ENCODE peak calls at places on chromosomes 7 and 10, in five cellular contexts. R, D, Y, H and P are unnamed samples.

GRCh38 chr10:122997864-122998263 is 10.7 kb downstream of the IKZF5 start:
- DNase-seq in R (no peak), D (no peak), Y (no peak), H (no peak), P (no peak)

GRCh38 chr7:142459557-142459963 is 201.7 kb upstream of the PRSS58 start:
- DNase-seq in R (no peak), D (no peak), Y (no peak), H (peak), P (peak)

GRCh38 chr10:103765981-103766380 is 89.4 kb downstream of the SH3PXD2A start:
- DNase-seq in R (peak), D (no peak), Y (peak), H (no peak), P (peak)

GRCh38 chr7:75575488-75576112 is 83.5 kb downstream of the SPDYE5 start:
- DNase-seq in R (no peak), D (no peak), Y (no peak), H (peak), P (peak)

GRCh38 chr7:125059861-125060456 is 130.3 kb upstream of the POT1 start:
- DNase-seq in R (no peak), D (no peak), Y (no peak), H (peak), P (peak)

GRCh38 chr10:124217906-124218769 is 124.7 kb upstream of the CHST15 start:
- DNase-seq in R (no peak), D (no peak), Y (no peak), H (no peak), P (no peak)

GRCh38 chr10:71999360-72000072 is 35.3 kb downstream of the CHST3 start:
- DNase-seq in R (peak), D (peak), Y (peak), H (peak), P (peak)

GRCh38 chr7:32658034-32658944 is 163.0 kb downstream of the AVL9 start:
- DNase-seq in R (no peak), D (no peak), Y (no peak), H (peak), P (no peak)

GRCh38 chr7:40057292-40057691 is 77.1 kb downstream of the MPLKIP start:
- DNase-seq in R (no peak), D (no peak), Y (no peak), H (peak), P (peak)

GRCh38 chr7:25388681-25389080 is 160.4 kb upstream of the NPVF start:
- DNase-seq in R (no peak), D (no peak), Y (no peak), H (no peak), P (no peak)

GRCh38 chr7:135490783-135491182 is 19.1 kb downstream of the CNOT4 start:
- DNase-seq in R (no peak), D (no peak), Y (no peak), H (peak), P (no peak)

GRCh38 chr7:100546868-100547800 is 8.1 kb downstream of the AGFG2 start:
- DNase-seq in R (no peak), D (no peak), Y (no peak), H (no peak), P (no peak)

GRCh38 chr7:44220046-44220720 is 19.4 kb downstream of the YKT6 start:
- DNase-seq in R (peak), D (no peak), Y (peak), H (no peak), P (no peak)

GRCh38 chr7:24920702-24921679 is 59.0 kb downstream of the OSBPL3 start:
- DNase-seq in R (no peak), D (no peak), Y (no peak), H (no peak), P (no peak)

GRCh38 chr7:37100735-37101331 is 347.8 kb downstream of the ELMO1 start:
- DNase-seq in R (no peak), D (no peak), Y (no peak), H (no peak), P (no peak)

GRCh38 chr7:143387156-143387975 is 6.2 kb downstream of the ZYX start:
- DNase-seq in R (no peak), D (no peak), Y (no peak), H (no peak), P (no peak)

GRCh38 chr10:111973826-111974225 is 209.7 kb downstream of the GPAM start:
- DNase-seq in R (no peak), D (no peak), Y (no peak), H (no peak), P (no peak)

GRCh38 chr7:24882989-24883631 is 96.9 kb downstream of the OSBPL3 start:
- DNase-seq in R (no peak), D (peak), Y (no peak), H (peak), P (peak)

GRCh38 chr10:954396-954795 is 22.9 kb upstream of the LARP4B start:
- DNase-seq in R (no peak), D (no peak), Y (no peak), H (no peak), P (no peak)

GRCh38 chr10:125008689-125009579 is 67.0 kb downstream of the ZRANB1 start:
- DNase-seq in R (peak), D (no peak), Y (peak), H (no peak), P (no peak)

GRCh38 chr7:81299272-81299671 is 380.4 kb upstream of the SEMA3C start:
- DNase-seq in R (no peak), D (no peak), Y (no peak), H (peak), P (peak)

GRCh38 chr10:103466734-103467133 is 8.0 kb upstream of the CALHM1 start:
- DNase-seq in R (no peak), D (no peak), Y (no peak), H (no peak), P (no peak)

GRCh38 chr10:122199689-122200088 is 71.4 kb upstream of the BTBD16 start:
- DNase-seq in R (no peak), D (no peak), Y (no peak), H (no peak), P (no peak)

GRCh38 chr10:129031233-129032150 is 435.5 kb upstream of the MGMT start:
- DNase-seq in R (no peak), D (peak), Y (no peak), H (peak), P (no peak)

GRCh38 chr10:97124211-97124610 is 61.5 kb downstream of the SLIT1 start:
- DNase-seq in R (peak), D (no peak), Y (no peak), H (no peak), P (no peak)

GRCh38 chr10:75651452-75651851 is 220.0 kb downstream of the LRMDA start:
- DNase-seq in R (no peak), D (no peak), Y (no peak), H (peak), P (peak)

GRCh38 chr10:89352039-89352597 is 24.3 kb downstream of the IFIT3 start:
- DNase-seq in R (no peak), D (no peak), Y (no peak), H (peak), P (peak)

GRCh38 chr7:7969306-7970112 is 913 bp downstream of the GLCCI1 start:
- DNase-seq in R (peak), D (peak), Y (peak), H (no peak), P (no peak)

GRCh38 chr10:27153855-27154198 is 357 bp downstream of the YME1L1 start:
- DNase-seq in R (no peak), D (no peak), Y (no peak), H (peak), P (peak)

GRCh38 chr10:27153325-27153724 is 859 bp downstream of the YME1L1 start:
- DNase-seq in R (no peak), D (no peak), Y (no peak), H (no peak), P (no peak)

GRCh38 chr10:27158421-27158820 is 3.3 kb downstream of the MASTL start:
- DNase-seq in R (no peak), D (no peak), Y (no peak), H (peak), P (peak)

GRCh38 chr10:27155073-27155754 is at the start of gene MASTL:
- DNase-seq in R (peak), D (peak), Y (peak), H (peak), P (peak)

DNA sequence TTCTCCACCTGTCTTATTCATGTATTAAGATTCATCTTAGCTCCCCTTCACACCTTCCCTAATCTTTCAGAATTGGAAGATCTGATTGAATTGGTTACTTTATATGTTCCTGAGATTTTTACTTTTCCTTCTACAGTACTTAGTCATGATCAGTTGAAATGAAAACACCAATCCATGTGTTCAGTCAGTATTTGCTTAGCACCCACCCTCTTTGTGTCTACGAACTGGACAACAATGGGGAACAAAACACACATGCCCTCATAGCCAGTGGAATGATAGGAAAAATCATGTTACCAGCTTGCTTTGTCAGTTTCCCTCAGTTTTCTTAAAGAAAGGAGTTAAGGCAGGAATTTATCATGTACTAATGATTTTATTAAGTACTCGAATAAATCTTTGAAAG is 2.0 kb downstream of the MASTL start:
- DNase-seq in R (no peak), D (no peak), Y (no peak), H (peak), P (peak)
- H3K4me3 ChIP-seq in R (no peak), D (no peak), Y (no peak), H (peak), P (peak)

GRCh38 chr10:10788761-10789160 is 228.9 kb upstream of the CELF2 start:
- DNase-seq in R (no peak), D (no peak), Y (no peak), H (peak), P (no peak)
- TF ChIP-seq CTCF in R (no peak), D (no peak), Y (no peak), H (no peak), P (no peak)

GRCh38 chr7:47326808-47327207 is 255.1 kb downstream of the TNS3 start:
- DNase-seq in R (no peak), D (peak), Y (no peak), H (peak), P (peak)

GRCh38 chr7:47328392-47329319 is 253.3 kb downstream of the TNS3 start:
- DNase-seq in R (no peak), D (no peak), Y (no peak), H (no peak), P (no peak)

GRCh38 chr7:47327306-47327697 is 254.6 kb downstream of the TNS3 start:
- DNase-seq in R (no peak), D (no peak), Y (no peak), H (peak), P (peak)

GRCh38 chr7:47329320-47329926 is 252.5 kb downstream of the TNS3 start:
- DNase-seq in R (peak), D (no peak), Y (no peak), H (no peak), P (no peak)

DNA sequence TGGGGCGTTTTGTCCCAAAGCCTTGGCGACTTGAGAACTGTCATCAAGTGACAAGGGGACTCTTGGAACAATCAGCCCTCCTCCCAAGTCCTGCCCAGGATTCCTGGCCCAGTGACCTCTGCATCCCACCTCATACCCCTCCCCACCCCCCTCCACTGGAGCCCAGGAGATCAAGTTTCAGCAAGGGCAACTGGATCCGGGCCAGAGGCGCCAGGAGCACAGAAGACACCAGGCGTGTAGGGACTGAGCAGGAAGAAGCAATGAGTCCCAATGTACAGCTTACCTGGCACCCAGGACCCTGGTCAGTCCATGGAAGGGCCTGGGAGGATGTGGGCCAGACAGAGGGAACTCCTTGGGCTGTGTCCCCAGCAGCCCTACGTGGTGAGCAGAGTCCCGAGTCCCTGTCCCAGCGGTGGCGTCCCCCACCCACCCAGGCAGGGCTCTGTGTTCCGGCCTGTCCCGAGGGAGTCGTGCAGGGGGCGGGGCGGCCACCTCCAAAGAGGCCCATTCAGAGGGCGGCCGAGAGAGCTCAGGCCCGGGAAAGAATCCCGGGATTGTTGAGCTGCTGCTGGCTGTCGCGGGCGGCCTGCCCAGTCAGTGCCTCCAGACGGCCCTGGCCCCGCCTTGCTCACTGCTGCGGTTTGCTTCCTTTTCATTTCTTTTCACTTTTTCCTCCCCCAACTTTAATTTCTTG is 254.1 kb downstream of the TNS3 start:
- DNase-seq in R (no peak), D (peak), Y (peak), H (peak), P (peak)
- H3K4me3 ChIP-seq in R (no peak), D (peak), Y (no peak), H (peak), P (peak)

DNA sequence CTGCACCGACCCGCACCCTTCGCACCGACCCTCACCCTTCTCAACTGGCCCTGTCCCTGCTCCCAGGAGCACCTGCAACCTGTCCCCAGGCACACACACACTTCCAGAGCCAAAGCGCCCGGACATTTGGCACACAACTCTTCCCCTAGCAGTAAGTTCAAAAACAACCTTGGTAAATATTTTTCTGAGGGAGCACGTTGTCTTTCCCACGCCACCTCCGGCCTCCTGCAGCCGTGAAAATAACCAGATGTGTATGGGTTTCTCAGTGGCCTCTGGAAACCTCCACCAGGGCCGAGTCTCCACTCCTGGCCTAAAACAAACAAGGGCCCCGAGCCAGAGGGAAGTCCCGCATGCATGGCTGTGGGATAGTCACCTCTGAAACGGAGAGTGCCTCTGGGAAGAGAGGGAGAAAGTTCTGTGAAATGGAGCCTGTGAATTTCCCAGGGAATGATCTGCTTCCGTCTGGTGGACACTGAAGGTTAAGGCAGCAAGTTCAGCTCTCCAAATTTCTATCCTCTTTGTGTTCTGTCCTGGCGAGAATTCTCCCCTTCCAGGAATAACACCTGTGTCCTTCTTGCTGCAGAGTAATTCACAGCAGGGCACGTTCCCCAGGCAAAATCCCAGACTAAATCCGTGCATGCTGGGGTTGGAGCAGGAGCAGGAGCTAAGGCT is 15.8 kb downstream of the PODXL start:
- DNase-seq in R (peak), D (no peak), Y (no peak), H (no peak), P (no peak)
- TF ChIP-seq CTCF in R (no peak), D (peak), Y (no peak), H (no peak), P (no peak)

GRCh38 chr10:50361946-50362345 is 110.6 kb upstream of the ASAH2 start:
- DNase-seq in R (no peak), D (no peak), Y (no peak), H (no peak), P (no peak)

GRCh38 chr10:50358411-50358810 is 107.1 kb upstream of the ASAH2 start:
- DNase-seq in R (no peak), D (no peak), Y (no peak), H (no peak), P (no peak)

GRCh38 chr10:50360486-50360885 is 109.2 kb upstream of the ASAH2 start:
- DNase-seq in R (no peak), D (no peak), Y (no peak), H (peak), P (peak)

GRCh38 chr10:50360077-50360476 is 108.8 kb upstream of the ASAH2 start:
- DNase-seq in R (no peak), D (no peak), Y (no peak), H (no peak), P (no peak)

GRCh38 chr10:50358925-50359687 is 107.8 kb upstream of the ASAH2 start:
- DNase-seq in R (no peak), D (no peak), Y (no peak), H (no peak), P (no peak)
- H3K4me3 ChIP-seq in R (no peak), D (no peak), Y (no peak), H (no peak), P (no peak)